ENCODE peak calls at places on chromosomes 11 and 22, in eight cellular contexts. E, Y, W, P, A, V, U and R are unnamed samples.

GRCh38 chr11:130671801-130672700 is 223.6 kb downstream of the ADAMTS15 start:
- DNase-seq in E (peak), Y (peak), W (no peak), P (peak), A (peak), V (no peak), U (no peak), R (no peak)

GRCh38 chr11:96207459-96208449 is 135.2 kb downstream of the MAML2 start:
- DNase-seq in E (no peak), Y (no peak), W (peak), P (no peak), A (no peak), V (no peak), U (no peak), R (no peak)

GRCh38 chr11:11076879-11077278 is 219.0 kb upstream of the ZBED5 start:
- DNase-seq in E (no peak), Y (no peak), W (no peak), P (no peak), A (peak), V (no peak), U (no peak), R (no peak)

GRCh38 chr22:49960967-49961600 is 512 bp downstream of the PIM3 start:
- DNase-seq in E (no peak), Y (peak), W (peak), P (no peak), A (peak), V (no peak), U (peak), R (no peak)

GRCh38 chr22:26835929-26836528 is 178.6 kb downstream of the MIAT start:
- DNase-seq in E (peak), Y (no peak), W (peak), P (no peak), A (peak), V (peak), U (peak), R (no peak)

GRCh38 chr11:31780078-31780971 is 30.8 kb downstream of the PAX6 start:
- DNase-seq in E (no peak), Y (no peak), W (no peak), P (no peak), A (no peak), V (no peak), U (no peak), R (no peak)

GRCh38 chr11:12048936-12049790 is 40.7 kb upstream of the DKK3 start:
- DNase-seq in E (no peak), Y (no peak), W (no peak), P (no peak), A (no peak), V (no peak), U (no peak), R (no peak)

GRCh38 chr11:9263840-9264380 is 1.2 kb downstream of the DENND5A start:
- DNase-seq in E (no peak), Y (no peak), W (no peak), P (no peak), A (no peak), V (no peak), U (peak), R (no peak)

GRCh38 chr11:19345848-19346681 is 105.3 kb upstream of the E2F8 start:
- DNase-seq in E (no peak), Y (no peak), W (peak), P (no peak), A (peak), V (no peak), U (no peak), R (no peak)

GRCh38 chr11:57434640-57435546 is 8.0 kb upstream of the SLC43A3 start:
- DNase-seq in E (peak), Y (peak), W (no peak), P (peak), A (no peak), V (no peak), U (no peak), R (no peak)

GRCh38 chr22:45503816-45504702 is 1.4 kb downstream of the FBLN1 start:
- DNase-seq in E (no peak), Y (no peak), W (no peak), P (no peak), A (no peak), V (peak), U (no peak), R (no peak)

GRCh38 chr22:29664731-29665130 is 55.1 kb upstream of the CABP7 start:
- DNase-seq in E (no peak), Y (peak), W (no peak), P (no peak), A (no peak), V (no peak), U (no peak), R (no peak)

GRCh38 chr22:32331918-32332725 is 25.5 kb upstream of the RFPL3 start:
- DNase-seq in E (no peak), Y (no peak), W (no peak), P (no peak), A (no peak), V (peak), U (no peak), R (no peak)

GRCh38 chr11:125165111-125165663 is 636 bp downstream of the PKNOX2 start:
- DNase-seq in E (no peak), Y (no peak), W (peak), P (no peak), A (peak), V (no peak), U (peak), R (no peak)

GRCh38 chr22:39433476-39434242 is 23.2 kb upstream of the MGAT3 start:
- DNase-seq in E (no peak), Y (no peak), W (no peak), P (no peak), A (no peak), V (no peak), U (no peak), R (no peak)

GRCh38 chr11:128848815-128849455 is 18.2 kb downstream of the KCNJ1 start:
- DNase-seq in E (peak), Y (no peak), W (peak), P (no peak), A (peak), V (peak), U (peak), R (peak)

GRCh38 chr22:31496735-31497146 is 405 bp downstream of the SFI1 start:
- DNase-seq in E (no peak), Y (no peak), W (no peak), P (no peak), A (no peak), V (no peak), U (peak), R (no peak)

GRCh38 chr11:116724813-116725212 is 48.0 kb downstream of the BUD13 start:
- DNase-seq in E (no peak), Y (no peak), W (no peak), P (no peak), A (no peak), V (no peak), U (no peak), R (no peak)

GRCh38 chr11:2777871-2778629 is 78.3 kb upstream of the KCNQ1OT1 start:
- DNase-seq in E (no peak), Y (peak), W (no peak), P (no peak), A (peak), V (peak), U (peak), R (no peak)

GRCh38 chr11:78010755-78011154 is 12.3 kb downstream of the KCTD14 start:
- DNase-seq in E (no peak), Y (no peak), W (no peak), P (no peak), A (no peak), V (no peak), U (no peak), R (no peak)

GRCh38 chr11:429931-430456 is 11.8 kb downstream of the ANO9 start:
- DNase-seq in E (no peak), Y (no peak), W (no peak), P (no peak), A (no peak), V (no peak), U (no peak), R (no peak)

GRCh38 chr11:61488651-61489291 is 19.8 kb upstream of the LRRC10B start:
- DNase-seq in E (no peak), Y (peak), W (no peak), P (no peak), A (peak), V (peak), U (no peak), R (no peak)

GRCh38 chr22:36197601-36198146 is 3.9 kb downstream of the APOL4 start:
- DNase-seq in E (peak), Y (peak), W (no peak), P (no peak), A (peak), V (no peak), U (no peak), R (no peak)

GRCh38 chr11:115455606-115456005 is 48.6 kb downstream of the CADM1 start:
- DNase-seq in E (no peak), Y (no peak), W (no peak), P (no peak), A (no peak), V (peak), U (no peak), R (no peak)

GRCh38 chr11:107999759-108000455 is 8.8 kb upstream of the CUL5 start:
- DNase-seq in E (no peak), Y (no peak), W (peak), P (no peak), A (peak), V (peak), U (no peak), R (no peak)

GRCh38 chr11:76270387-76270786 is 64.1 kb upstream of the WNT11 start:
- DNase-seq in E (peak), Y (peak), W (no peak), P (no peak), A (no peak), V (no peak), U (no peak), R (no peak)

GRCh38 chr11:71452354-71453020 is 516 bp upstream of the NADSYN1 start:
- DNase-seq in E (no peak), Y (peak), W (peak), P (no peak), A (peak), V (peak), U (peak), R (peak)

GRCh38 chr11:112715091-112715490 is 246.1 kb upstream of the NCAM1 start:
- DNase-seq in E (no peak), Y (no peak), W (no peak), P (no peak), A (no peak), V (no peak), U (no peak), R (no peak)
- H3K27ac ChIP-seq in E (no peak), Y (no peak), W (no peak), P (no peak), A (no peak), V (no peak), U (no peak), R (no peak)

GRCh38 chr11:35305670-35306382 is 113.5 kb downstream of the SLC1A2 start:
- DNase-seq in E (no peak), Y (no peak), W (peak), P (no peak), A (peak), V (peak), U (no peak), R (peak)

GRCh38 chr11:35304393-35304790 is 115.0 kb downstream of the SLC1A2 start:
- DNase-seq in E (no peak), Y (no peak), W (no peak), P (no peak), A (no peak), V (no peak), U (no peak), R (no peak)

GRCh38 chr11:35303596-35304392 is 115.6 kb downstream of the SLC1A2 start:
- DNase-seq in E (peak), Y (peak), W (no peak), P (no peak), A (no peak), V (no peak), U (no peak), R (no peak)

GRCh38 chr11:35307221-35307621 is 112.1 kb downstream of the SLC1A2 start:
- DNase-seq in E (no peak), Y (no peak), W (no peak), P (no peak), A (no peak), V (no peak), U (no peak), R (no peak)

GRCh38 chr11:35304900-35305299 is 114.5 kb downstream of the SLC1A2 start:
- DNase-seq in E (no peak), Y (no peak), W (no peak), P (no peak), A (no peak), V (no peak), U (no peak), R (no peak)
- H3K27ac ChIP-seq in E (no peak), Y (peak), W (no peak), P (no peak), A (no peak), V (no peak), U (no peak), R (no peak)

DNA sequence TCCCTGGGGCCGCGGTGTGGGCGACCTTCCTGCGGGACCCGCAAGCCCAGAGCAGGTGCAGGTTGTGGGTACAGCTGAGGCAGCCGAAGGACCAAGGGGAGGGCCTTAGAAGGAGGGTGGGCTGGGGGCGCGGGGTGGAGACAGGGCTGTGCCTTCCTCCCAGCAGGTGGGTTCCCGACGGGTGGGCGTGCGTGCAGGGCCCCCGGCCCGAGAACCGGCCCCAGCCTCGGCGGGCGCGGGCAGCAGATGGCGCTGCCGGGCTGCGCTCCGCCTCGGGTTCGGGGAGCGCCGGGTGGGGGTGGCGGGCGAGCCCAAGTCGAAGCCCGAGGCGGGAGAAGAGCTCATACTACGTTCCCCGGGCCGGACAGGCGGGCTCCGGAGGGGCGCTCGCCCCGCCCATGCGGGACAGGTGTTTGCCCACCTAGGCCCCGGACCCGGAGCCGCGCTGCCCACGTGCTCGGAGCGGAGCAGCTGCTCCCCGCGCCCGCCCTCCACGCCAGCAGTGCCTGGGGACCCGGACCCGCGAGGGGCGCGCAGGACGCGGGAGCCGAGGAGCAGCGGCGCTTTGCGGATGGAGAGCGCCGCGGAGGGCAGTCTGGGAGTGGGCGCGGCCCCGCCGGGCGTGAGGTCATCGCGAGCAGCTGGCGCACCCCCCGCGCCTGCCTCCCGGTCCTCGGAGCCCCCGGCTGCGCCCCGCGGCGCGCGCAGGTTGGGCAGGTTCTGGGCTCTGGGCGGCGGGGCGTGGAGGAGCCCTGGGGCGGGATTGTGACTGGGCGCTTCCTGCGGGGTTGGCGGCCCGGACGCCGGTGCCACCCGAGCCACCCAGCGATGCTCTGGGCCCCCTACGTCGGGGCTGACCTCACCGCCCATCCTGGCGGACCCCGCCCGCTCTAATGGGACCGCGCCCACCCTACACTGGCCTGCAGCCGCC is 25.3 kb downstream of the DUSP8 start:
- DNase-seq in E (no peak), Y (no peak), W (peak), P (no peak), A (peak), V (peak), U (peak), R (no peak)
- H3K27ac ChIP-seq in E (peak), Y (peak), W (no peak), P (no peak), A (no peak), V (no peak), U (no peak), R (no peak)

GRCh38 chr11:134477486-134477885 is 65.4 kb upstream of the B3GAT1 start:
- DNase-seq in E (no peak), Y (no peak), W (no peak), P (no peak), A (no peak), V (peak), U (no peak), R (no peak)

GRCh38 chr11:134478611-134479010 is 66.6 kb upstream of the B3GAT1 start:
- DNase-seq in E (no peak), Y (no peak), W (no peak), P (no peak), A (no peak), V (peak), U (no peak), R (no peak)

GRCh38 chr11:134479206-134479955 is 67.3 kb upstream of the B3GAT1 start:
- DNase-seq in E (no peak), Y (no peak), W (no peak), P (no peak), A (no peak), V (peak), U (no peak), R (no peak)

GRCh38 chr11:134476435-134477021 is 64.5 kb upstream of the B3GAT1 start:
- DNase-seq in E (no peak), Y (no peak), W (no peak), P (no peak), A (peak), V (peak), U (no peak), R (no peak)

DNA sequence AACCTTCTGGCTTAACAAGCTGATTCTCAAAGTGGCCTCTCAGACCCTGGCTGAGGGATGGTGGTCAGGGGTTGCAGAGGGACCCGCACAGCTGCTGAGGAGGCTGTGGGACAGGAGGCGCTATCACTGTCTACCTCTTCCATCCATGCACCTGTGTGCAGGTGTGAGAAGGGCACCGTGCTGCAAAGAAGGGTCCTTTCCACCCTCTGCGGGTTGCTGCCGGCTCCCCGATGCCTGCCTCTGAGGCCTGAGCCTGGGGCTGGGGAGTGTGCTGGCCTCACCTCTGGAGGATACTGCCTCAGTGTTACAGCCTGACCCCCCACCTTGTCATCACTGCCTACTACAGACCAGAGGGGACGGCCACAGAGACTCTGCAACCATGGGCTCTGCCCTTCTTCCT is 66.1 kb upstream of the B3GAT1 start:
- DNase-seq in E (no peak), Y (no peak), W (no peak), P (no peak), A (no peak), V (peak), U (no peak), R (no peak)
- H3K27ac ChIP-seq in E (no peak), Y (no peak), W (no peak), P (no peak), A (no peak), V (no peak), U (no peak), R (no peak)

GRCh38 chr11:113553235-113553634 is 78.0 kb upstream of the DRD2 start:
- DNase-seq in E (peak), Y (peak), W (no peak), P (peak), A (no peak), V (peak), U (no peak), R (no peak)

GRCh38 chr11:113556036-113556435 is 80.8 kb upstream of the DRD2 start:
- DNase-seq in E (no peak), Y (no peak), W (no peak), P (no peak), A (no peak), V (no peak), U (no peak), R (no peak)

GRCh38 chr11:113555071-113555739 is 80.0 kb upstream of the DRD2 start:
- DNase-seq in E (no peak), Y (no peak), W (no peak), P (no peak), A (no peak), V (no peak), U (no peak), R (no peak)

GRCh38 chr11:113553905-113554304 is 78.7 kb upstream of the DRD2 start:
- DNase-seq in E (no peak), Y (no peak), W (no peak), P (no peak), A (peak), V (no peak), U (no peak), R (no peak)

GRCh38 chr11:113554531-113554930 is 79.3 kb upstream of the DRD2 start:
- DNase-seq in E (no peak), Y (no peak), W (no peak), P (no peak), A (no peak), V (no peak), U (no peak), R (no peak)
- H3K27ac ChIP-seq in E (no peak), Y (no peak), W (no peak), P (no peak), A (no peak), V (no peak), U (no peak), R (no peak)